ENCODE peak calls at places on chromosomes 11 and 22, in five cellular contexts. One of them, this sample, is unnamed.
A peak's percentile ranks its signal among the peaks of the same experiment; 100 is the strongest.

GRCh38 chr11:130549393-130549999 is 101.1 kb downstream of the ADAMTS15 start:
- DNase-seq in GM12865: no peak
- DNase-seq in mesenchymal stem cell: no peak
- DNase-seq in iris pigment epithelial cell: no peak
- DNase-seq in NCI-H1930: no peak
- DNase-seq in this sample: no peak

GRCh38 chr22:37802310-37803194 is 5.2 kb upstream of the GCAT start:
- DNase-seq in GM12865: no peak
- DNase-seq in mesenchymal stem cell: peak; percentile 57
- DNase-seq in iris pigment epithelial cell: peak; percentile 59
- DNase-seq in NCI-H1930: peak; percentile 76
- DNase-seq in this sample: no peak

GRCh38 chr11:27705873-27706820 is 5.9 kb upstream of the BDNF start:
- DNase-seq in GM12865: peak; percentile 34
- DNase-seq in mesenchymal stem cell: peak; percentile 52
- DNase-seq in iris pigment epithelial cell: peak; percentile 49
- DNase-seq in NCI-H1930: no peak
- DNase-seq in this sample: no peak

GRCh38 chr22:21866821-21867527 is 471 bp downstream of the MAPK1 start:
- DNase-seq in GM12865: peak; percentile 30
- DNase-seq in mesenchymal stem cell: no peak
- DNase-seq in iris pigment epithelial cell: peak; percentile 35
- DNase-seq in NCI-H1930: no peak
- DNase-seq in this sample: peak; percentile 55

GRCh38 chr11:70696076-70696475 is 297.7 kb downstream of the CTTN start:
- DNase-seq in GM12865: no peak
- DNase-seq in mesenchymal stem cell: no peak
- DNase-seq in iris pigment epithelial cell: no peak
- DNase-seq in NCI-H1930: no peak
- DNase-seq in this sample: no peak

GRCh38 chr11:117219001-117219400 is 12.9 kb downstream of the PCSK7 start:
- DNase-seq in GM12865: no peak
- DNase-seq in mesenchymal stem cell: no peak
- DNase-seq in iris pigment epithelial cell: no peak
- DNase-seq in NCI-H1930: no peak
- DNase-seq in this sample: no peak

GRCh38 chr22:37274380-37274862 is 7.9 kb upstream of the CYTH4 start:
- DNase-seq in GM12865: peak; percentile 62
- DNase-seq in mesenchymal stem cell: no peak
- DNase-seq in iris pigment epithelial cell: no peak
- DNase-seq in NCI-H1930: no peak
- DNase-seq in this sample: peak; percentile 64

GRCh38 chr11:47565340-47566165 is at the start of gene PTPMT1:
- DNase-seq in GM12865: peak; percentile 89
- DNase-seq in mesenchymal stem cell: peak; percentile 74
- DNase-seq in iris pigment epithelial cell: peak; percentile 74
- DNase-seq in NCI-H1930: peak; percentile 61
- DNase-seq in this sample: peak; percentile 87

GRCh38 chr22:10780281-10780680 is 4747.7 kb upstream of the OR11H1 start:
- DNase-seq in GM12865: no peak
- DNase-seq in mesenchymal stem cell: no peak
- DNase-seq in iris pigment epithelial cell: no peak
- DNase-seq in NCI-H1930: no peak
- DNase-seq in this sample: no peak

GRCh38 chr22:23144926-23145906 is at the start of gene RAB36:
- DNase-seq in GM12865: peak; percentile 95
- DNase-seq in mesenchymal stem cell: peak; percentile 96
- DNase-seq in iris pigment epithelial cell: peak; percentile 100
- DNase-seq in NCI-H1930: peak; percentile 99
- DNase-seq in this sample: peak; percentile 90

GRCh38 chr11:86620796-86621575 is 51.4 kb downstream of the ME3 start:
- DNase-seq in GM12865: no peak
- DNase-seq in mesenchymal stem cell: peak; percentile 60
- DNase-seq in iris pigment epithelial cell: peak; percentile 83
- DNase-seq in NCI-H1930: no peak
- DNase-seq in this sample: no peak

GRCh38 chr22:30870451-30871345 is 97.9 kb downstream of the MORC2 start:
- DNase-seq in GM12865: no peak
- DNase-seq in mesenchymal stem cell: no peak
- DNase-seq in iris pigment epithelial cell: no peak
- DNase-seq in NCI-H1930: no peak
- DNase-seq in this sample: no peak

GRCh38 chr11:94719864-94720263 is 48.3 kb upstream of the AMOTL1 start:
- DNase-seq in GM12865: no peak
- DNase-seq in mesenchymal stem cell: no peak
- DNase-seq in iris pigment epithelial cell: no peak
- DNase-seq in NCI-H1930: no peak
- DNase-seq in this sample: no peak

GRCh38 chr22:50482107-50483074 is 1.0 kb downstream of the ADM2 start:
- DNase-seq in GM12865: no peak
- DNase-seq in mesenchymal stem cell: no peak
- DNase-seq in iris pigment epithelial cell: no peak
- DNase-seq in NCI-H1930: no peak
- DNase-seq in this sample: no peak

GRCh38 chr11:8262552-8263108 is 1.0 kb downstream of the LMO1 start:
- DNase-seq in GM12865: peak; percentile 21
- DNase-seq in mesenchymal stem cell: peak; percentile 70
- DNase-seq in iris pigment epithelial cell: peak; percentile 76
- DNase-seq in NCI-H1930: peak; percentile 27
- DNase-seq in this sample: peak; percentile 35

GRCh38 chr11:97607301-97608000 is 1217.6 kb downstream of the JRKL start:
- DNase-seq in GM12865: no peak
- DNase-seq in mesenchymal stem cell: no peak
- DNase-seq in iris pigment epithelial cell: peak; percentile 50
- DNase-seq in NCI-H1930: no peak
- DNase-seq in this sample: no peak